ENCODE peak calls at places on chromosomes 11 and 22, in eight cellular contexts. J is lung, R is fibroblast of lung, S is AG09319, F is WTC11, W is fibroblast of pulmonary artery, Y is GM12865, B is dorsolateral prefrontal cortex. E is an unnamed sample.

GRCh38 chr11:10556590-10556989 is 11.9 kb downstream of the LYVE1 start:
- DNase-seq in J (no peak), R (no peak), S (no peak), F (no peak), W (no peak), Y (no peak), B (no peak), E (no peak)

GRCh38 chr11:67054851-67055523 is 1.7 kb upstream of the RHOD start:
- DNase-seq in J (peak), R (peak), S (peak), F (no peak), W (peak), Y (no peak), B (no peak), E (no peak)

GRCh38 chr11:73194593-73194992 is 23.5 kb upstream of the P2RY2 start:
- DNase-seq in J (no peak), R (no peak), S (no peak), F (peak), W (no peak), Y (no peak), B (no peak), E (peak)

GRCh38 chr22:19763141-19764049 is 2.8 kb downstream of the TBX1 start:
- DNase-seq in J (no peak), R (no peak), S (no peak), F (peak), W (no peak), Y (no peak), B (no peak), E (no peak)

GRCh38 chr11:62295504-62295903 is 3.4 kb downstream of the SCGB1D4 start:
- DNase-seq in J (no peak), R (peak), S (no peak), F (peak), W (peak), Y (peak), B (no peak), E (no peak)

GRCh38 chr11:134343646-134344045 is 11.9 kb downstream of the GLB1L2 start:
- DNase-seq in J (peak), R (no peak), S (no peak), F (no peak), W (no peak), Y (no peak), B (no peak), E (no peak)

GRCh38 chr11:119709638-119710346 is 19.2 kb downstream of the NECTIN1 start:
- DNase-seq in J (no peak), R (peak), S (no peak), F (peak), W (peak), Y (peak), B (peak), E (peak)

GRCh38 chr11:128399186-128399585 is 188.2 kb downstream of the ETS1 start:
- DNase-seq in J (no peak), R (peak), S (peak), F (no peak), W (peak), Y (no peak), B (no peak), E (no peak)

GRCh38 chr11:120715239-120715638 is 203.7 kb downstream of the GRIK4 start:
- DNase-seq in J (no peak), R (peak), S (no peak), F (no peak), W (peak), Y (peak), B (no peak), E (no peak)

GRCh38 chr11:35554491-35555237 is 29.2 kb upstream of the PAMR1 start:
- DNase-seq in J (no peak), R (no peak), S (no peak), F (no peak), W (peak), Y (no peak), B (no peak), E (no peak)

GRCh38 chr22:19361501-19362103 is 69.9 kb downstream of the HIRA start:
- DNase-seq in J (no peak), R (no peak), S (no peak), F (no peak), W (no peak), Y (peak), B (no peak), E (no peak)

GRCh38 chr11:6655020-6655789 is 404 bp downstream of the DCHS1 start:
- DNase-seq in J (no peak), R (no peak), S (no peak), F (peak), W (no peak), Y (no peak), B (no peak), E (peak)

GRCh38 chr22:48146426-48146825 is 1384.0 kb downstream of the TBC1D22A start:
- DNase-seq in J (no peak), R (no peak), S (no peak), F (no peak), W (no peak), Y (no peak), B (peak), E (no peak)

GRCh38 chr22:20545681-20546521 is 38.5 kb downstream of the MED15 start:
- DNase-seq in J (no peak), R (no peak), S (no peak), F (no peak), W (no peak), Y (no peak), B (no peak), E (no peak)

GRCh38 chr22:46830001-46830715 is 67.7 kb downstream of the TBC1D22A start:
- DNase-seq in J (no peak), R (peak), S (no peak), F (no peak), W (peak), Y (no peak), B (no peak), E (no peak)

GRCh38 chr11:90135016-90135415 is 553 bp downstream of the NAALAD2 start:
- DNase-seq in J (no peak), R (no peak), S (no peak), F (no peak), W (peak), Y (no peak), B (no peak), E (no peak)

GRCh38 chr22:46007848-46008261 is 30.9 kb upstream of the WNT7B start:
- DNase-seq in J (peak), R (peak), S (peak), F (no peak), W (peak), Y (no peak), B (peak), E (no peak)

GRCh38 chr11:76577199-76577920 is 93.2 kb downstream of the LRRC32 start:
- DNase-seq in J (no peak), R (peak), S (no peak), F (no peak), W (peak), Y (no peak), B (no peak), E (no peak)

GRCh38 chr22:29369460-29369859 is 18.9 kb downstream of the AP1B1 start:
- DNase-seq in J (peak), R (peak), S (no peak), F (peak), W (peak), Y (no peak), B (peak), E (no peak)

GRCh38 chr11:19725379-19726079 is 12.9 kb downstream of the NAV2 start:
- DNase-seq in J (peak), R (no peak), S (no peak), F (no peak), W (no peak), Y (no peak), B (no peak), E (no peak)

GRCh38 chr11:113106507-113106906 is 145.3 kb downstream of the NCAM1 start:
- DNase-seq in J (no peak), R (peak), S (no peak), F (no peak), W (peak), Y (no peak), B (no peak), E (no peak)

GRCh38 chr11:71386232-71386631 is 62.0 kb downstream of the DHCR7 start:
- DNase-seq in J (no peak), R (no peak), S (no peak), F (no peak), W (no peak), Y (no peak), B (no peak), E (no peak)

GRCh38 chr22:21866821-21867527 is 471 bp downstream of the MAPK1 start:
- DNase-seq in J (no peak), R (peak), S (no peak), F (no peak), W (no peak), Y (peak), B (peak), E (peak)

GRCh38 chr11:46293616-46294015 is 16.2 kb downstream of the CREB3L1 start:
- DNase-seq in J (no peak), R (peak), S (peak), F (no peak), W (peak), Y (no peak), B (no peak), E (no peak)

GRCh38 chr11:36817336-36817965 is 219.4 kb upstream of the RAG2 start:
- DNase-seq in J (no peak), R (peak), S (no peak), F (no peak), W (no peak), Y (no peak), B (no peak), E (no peak)

GRCh38 chr11:18204771-18205170 is 31.8 kb downstream of the SAA4 start:
- DNase-seq in J (no peak), R (no peak), S (no peak), F (no peak), W (no peak), Y (no peak), B (no peak), E (no peak)

GRCh38 chr11:62338218-62338617 is 970 bp downstream of the ASRGL1 start:
- DNase-seq in J (no peak), R (no peak), S (no peak), F (no peak), W (no peak), Y (no peak), B (no peak), E (no peak)

DNA sequence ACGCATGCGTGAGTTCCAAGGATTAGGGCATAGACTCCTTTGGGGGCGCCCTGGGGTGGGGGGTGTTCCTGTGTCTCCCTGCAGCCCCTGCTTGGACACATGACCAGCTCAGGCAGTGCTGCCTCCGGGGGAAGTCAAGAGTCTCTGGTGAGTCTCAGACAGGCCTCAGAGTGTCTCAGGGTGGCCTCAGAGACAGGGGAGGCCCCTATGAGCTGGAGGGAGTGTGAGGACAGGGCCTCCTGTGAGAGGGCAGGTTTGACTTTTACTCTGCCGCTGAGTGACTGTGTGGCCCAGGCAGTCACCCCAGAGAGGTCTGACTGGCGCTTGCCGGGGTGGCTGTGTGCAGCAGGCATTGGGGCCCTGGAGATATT is 41.2 kb upstream of the KCNQ1OT1 start:
- DNase-seq in J (no peak), R (no peak), S (no peak), F (no peak), W (no peak), Y (no peak), B (no peak), E (peak)
- TF ChIP-seq CTCF in J (no peak), R (no peak), S (no peak), F (no peak), W (no peak), Y (no peak), B (no peak), E (no peak)

DNA sequence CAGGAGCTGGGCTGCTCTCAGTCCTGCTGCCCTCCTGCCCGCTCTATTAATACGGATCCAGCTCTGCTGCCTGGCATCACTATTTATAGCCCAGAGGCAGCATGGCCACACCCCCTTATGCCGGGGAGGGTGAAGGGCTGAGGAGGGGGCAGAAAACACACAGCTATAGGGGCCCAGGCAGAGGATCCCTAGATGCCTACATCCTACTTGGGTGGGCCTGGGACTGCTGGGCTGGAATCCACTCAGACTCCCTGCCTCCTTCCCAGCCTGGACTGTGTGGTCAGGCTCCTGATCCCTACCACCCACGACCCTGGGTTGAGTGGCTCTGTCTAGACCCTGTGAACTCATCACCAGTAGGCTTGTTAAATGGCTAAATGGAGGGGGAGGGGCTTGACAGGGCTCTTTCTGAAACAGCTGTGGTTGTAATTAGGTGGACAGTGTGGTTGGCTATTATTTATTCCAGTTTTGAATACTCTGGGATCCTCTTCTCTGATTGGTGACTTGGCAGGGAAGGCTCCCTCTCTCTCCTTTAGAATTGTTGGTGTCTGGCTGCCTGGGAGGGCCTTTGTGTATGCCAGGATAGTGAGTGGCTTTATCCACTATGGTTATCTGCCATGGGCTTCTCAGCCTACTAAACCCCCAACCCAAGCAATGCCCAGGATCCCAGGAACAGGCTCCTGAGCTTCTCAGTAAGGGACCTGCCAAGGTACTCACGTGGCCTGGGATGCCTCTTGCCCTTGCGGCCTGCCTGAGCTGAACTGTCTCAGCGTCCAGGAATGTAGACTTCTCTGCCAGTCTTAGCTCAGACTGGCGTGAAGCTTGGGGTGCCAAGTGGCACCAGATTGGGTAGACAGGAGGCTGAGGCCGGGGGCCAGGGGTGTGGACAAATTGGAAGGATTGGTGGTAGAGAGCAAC is 15.2 kb downstream of the PHLDB1 start:
- DNase-seq in J (peak), R (peak), S (no peak), F (no peak), W (peak), Y (no peak), B (peak), E (no peak)
- TF ChIP-seq CTCF in J (no peak), R (no peak), S (no peak), F (no peak), W (no peak), Y (no peak), B (no peak), E (no peak)

GRCh38 chr11:100329352-100329751 is 357.7 kb upstream of the ARHGAP42 start:
- DNase-seq in J (no peak), R (no peak), S (no peak), F (no peak), W (no peak), Y (no peak), B (no peak), E (no peak)

GRCh38 chr11:100328626-100329340 is 358.3 kb upstream of the ARHGAP42 start:
- DNase-seq in J (no peak), R (peak), S (no peak), F (no peak), W (no peak), Y (peak), B (no peak), E (no peak)
- TF ChIP-seq CTCF in J (no peak), R (no peak), S (no peak), F (no peak), W (no peak), Y (no peak), B (no peak), E (no peak)

GRCh38 chr11:118607401-118608267 is at the start of gene PHLDB1:
- DNase-seq in J (no peak), R (peak), S (no peak), F (peak), W (peak), Y (peak), B (peak), E (peak)
- TF ChIP-seq CTCF in J (peak), R (peak), S (peak), F (peak), W (peak), Y (peak), B (peak), E (no peak)

GRCh38 chr11:127044535-127044934 is 44.0 kb upstream of the KIRREL3 start:
- DNase-seq in J (no peak), R (no peak), S (no peak), F (no peak), W (no peak), Y (no peak), B (no peak), E (no peak)
- TF ChIP-seq CTCF in J (no peak), R (no peak), S (no peak), F (no peak), W (no peak), Y (no peak), B (no peak), E (no peak)

E was measured in glutamatergic neuron.